ENCODE peak calls at places on chromosomes 6 and 20, in six cellular contexts. One of them, this sample, is unnamed.

GRCh38 chr6:43171284-43172126 is 436 bp downstream of the SRF start:
- DNase-seq in stromal cell of bone marrow: no peak
- DNase-seq in activated naive CD8-positive, alpha-beta T cell treated with anti-CD3 and anti-CD28 coated beads, Interleukin-2, amount 50 U/mL, for 24 hours: peak
- DNase-seq in activated CD4-positive, alpha-beta memory T cell treated with anti-CD3 and anti-CD28 coated beads, Interleukin-2, amount 10 ng/mL, durations not matched to agents 7 days and 5 days: peak
- DNase-seq in lung microvascular endothelial cell: no peak
- DNase-seq in NCI-H2029 treated with DMSO at 0.1 percent for 48 hours: no peak
- DNase-seq in this sample: no peak

GRCh38 chr20:63567382-63568169 is 6.5 kb downstream of the HELZ2 start:
- DNase-seq in stromal cell of bone marrow: no peak
- DNase-seq in activated naive CD8-positive, alpha-beta T cell treated with anti-CD3 and anti-CD28 coated beads, Interleukin-2, amount 50 U/mL, for 24 hours: peak
- DNase-seq in activated CD4-positive, alpha-beta memory T cell treated with anti-CD3 and anti-CD28 coated beads, Interleukin-2, amount 10 ng/mL, durations not matched to agents 7 days and 5 days: peak
- DNase-seq in lung microvascular endothelial cell: peak
- DNase-seq in NCI-H2029 treated with DMSO at 0.1 percent for 48 hours: no peak
- DNase-seq in this sample: no peak

GRCh38 chr6:16105874-16106273 is 23.0 kb upstream of the MYLIP start:
- DNase-seq in stromal cell of bone marrow: peak
- DNase-seq in activated naive CD8-positive, alpha-beta T cell treated with anti-CD3 and anti-CD28 coated beads, Interleukin-2, amount 50 U/mL, for 24 hours: no peak
- DNase-seq in activated CD4-positive, alpha-beta memory T cell treated with anti-CD3 and anti-CD28 coated beads, Interleukin-2, amount 10 ng/mL, durations not matched to agents 7 days and 5 days: no peak
- DNase-seq in lung microvascular endothelial cell: no peak
- DNase-seq in NCI-H2029 treated with DMSO at 0.1 percent for 48 hours: no peak
- DNase-seq in this sample: no peak

GRCh38 chr20:56458227-56458821 is 10.1 kb upstream of the RTF2 start:
- DNase-seq in stromal cell of bone marrow: no peak
- DNase-seq in activated naive CD8-positive, alpha-beta T cell treated with anti-CD3 and anti-CD28 coated beads, Interleukin-2, amount 50 U/mL, for 24 hours: no peak
- DNase-seq in activated CD4-positive, alpha-beta memory T cell treated with anti-CD3 and anti-CD28 coated beads, Interleukin-2, amount 10 ng/mL, durations not matched to agents 7 days and 5 days: no peak
- DNase-seq in lung microvascular endothelial cell: no peak
- DNase-seq in NCI-H2029 treated with DMSO at 0.1 percent for 48 hours: no peak
- DNase-seq in this sample: no peak

GRCh38 chr6:2111162-2111677 is 134.2 kb downstream of the GMDS start:
- DNase-seq in stromal cell of bone marrow: peak
- DNase-seq in activated naive CD8-positive, alpha-beta T cell treated with anti-CD3 and anti-CD28 coated beads, Interleukin-2, amount 50 U/mL, for 24 hours: no peak
- DNase-seq in activated CD4-positive, alpha-beta memory T cell treated with anti-CD3 and anti-CD28 coated beads, Interleukin-2, amount 10 ng/mL, durations not matched to agents 7 days and 5 days: no peak
- DNase-seq in lung microvascular endothelial cell: peak
- DNase-seq in NCI-H2029 treated with DMSO at 0.1 percent for 48 hours: no peak
- DNase-seq in this sample: no peak

GRCh38 chr6:33599413-33599911 is 19.4 kb upstream of the BAK1 start:
- DNase-seq in stromal cell of bone marrow: no peak
- DNase-seq in activated naive CD8-positive, alpha-beta T cell treated with anti-CD3 and anti-CD28 coated beads, Interleukin-2, amount 50 U/mL, for 24 hours: no peak
- DNase-seq in activated CD4-positive, alpha-beta memory T cell treated with anti-CD3 and anti-CD28 coated beads, Interleukin-2, amount 10 ng/mL, durations not matched to agents 7 days and 5 days: no peak
- DNase-seq in lung microvascular endothelial cell: peak
- DNase-seq in NCI-H2029 treated with DMSO at 0.1 percent for 48 hours: peak
- DNase-seq in this sample: no peak

GRCh38 chr6:17820055-17820454 is 113.3 kb upstream of the NUP153 start:
- DNase-seq in stromal cell of bone marrow: no peak
- DNase-seq in activated naive CD8-positive, alpha-beta T cell treated with anti-CD3 and anti-CD28 coated beads, Interleukin-2, amount 50 U/mL, for 24 hours: no peak
- DNase-seq in activated CD4-positive, alpha-beta memory T cell treated with anti-CD3 and anti-CD28 coated beads, Interleukin-2, amount 10 ng/mL, durations not matched to agents 7 days and 5 days: no peak
- DNase-seq in lung microvascular endothelial cell: no peak
- DNase-seq in NCI-H2029 treated with DMSO at 0.1 percent for 48 hours: no peak
- DNase-seq in this sample: no peak

GRCh38 chr20:63945921-63946920 is 10.0 kb downstream of the UCKL1 start:
- DNase-seq in stromal cell of bone marrow: no peak
- DNase-seq in activated naive CD8-positive, alpha-beta T cell treated with anti-CD3 and anti-CD28 coated beads, Interleukin-2, amount 50 U/mL, for 24 hours: no peak
- DNase-seq in activated CD4-positive, alpha-beta memory T cell treated with anti-CD3 and anti-CD28 coated beads, Interleukin-2, amount 10 ng/mL, durations not matched to agents 7 days and 5 days: no peak
- DNase-seq in lung microvascular endothelial cell: no peak
- DNase-seq in NCI-H2029 treated with DMSO at 0.1 percent for 48 hours: no peak
- DNase-seq in this sample: no peak

GRCh38 chr6:28537509-28538140 is 11.9 kb downstream of the GPX5 start:
- DNase-seq in stromal cell of bone marrow: no peak
- DNase-seq in activated naive CD8-positive, alpha-beta T cell treated with anti-CD3 and anti-CD28 coated beads, Interleukin-2, amount 50 U/mL, for 24 hours: peak
- DNase-seq in activated CD4-positive, alpha-beta memory T cell treated with anti-CD3 and anti-CD28 coated beads, Interleukin-2, amount 10 ng/mL, durations not matched to agents 7 days and 5 days: no peak
- DNase-seq in lung microvascular endothelial cell: no peak
- DNase-seq in NCI-H2029 treated with DMSO at 0.1 percent for 48 hours: no peak
- DNase-seq in this sample: no peak

GRCh38 chr6:72813807-72814596 is 192.1 kb downstream of the KCNQ5 start:
- DNase-seq in stromal cell of bone marrow: no peak
- DNase-seq in activated naive CD8-positive, alpha-beta T cell treated with anti-CD3 and anti-CD28 coated beads, Interleukin-2, amount 50 U/mL, for 24 hours: no peak
- DNase-seq in activated CD4-positive, alpha-beta memory T cell treated with anti-CD3 and anti-CD28 coated beads, Interleukin-2, amount 10 ng/mL, durations not matched to agents 7 days and 5 days: no peak
- DNase-seq in lung microvascular endothelial cell: no peak
- DNase-seq in NCI-H2029 treated with DMSO at 0.1 percent for 48 hours: no peak
- DNase-seq in this sample: no peak

GRCh38 chr20:54173653-54174451 is at the start of gene CYP24A1:
- DNase-seq in stromal cell of bone marrow: no peak
- DNase-seq in activated naive CD8-positive, alpha-beta T cell treated with anti-CD3 and anti-CD28 coated beads, Interleukin-2, amount 50 U/mL, for 24 hours: no peak
- DNase-seq in activated CD4-positive, alpha-beta memory T cell treated with anti-CD3 and anti-CD28 coated beads, Interleukin-2, amount 10 ng/mL, durations not matched to agents 7 days and 5 days: no peak
- DNase-seq in lung microvascular endothelial cell: no peak
- DNase-seq in NCI-H2029 treated with DMSO at 0.1 percent for 48 hours: no peak
- DNase-seq in this sample: no peak

GRCh38 chr20:11754451-11754850 is 163.2 kb upstream of the BTBD3 start:
- DNase-seq in stromal cell of bone marrow: no peak
- DNase-seq in activated naive CD8-positive, alpha-beta T cell treated with anti-CD3 and anti-CD28 coated beads, Interleukin-2, amount 50 U/mL, for 24 hours: no peak
- DNase-seq in activated CD4-positive, alpha-beta memory T cell treated with anti-CD3 and anti-CD28 coated beads, Interleukin-2, amount 10 ng/mL, durations not matched to agents 7 days and 5 days: no peak
- DNase-seq in lung microvascular endothelial cell: peak
- DNase-seq in NCI-H2029 treated with DMSO at 0.1 percent for 48 hours: peak
- DNase-seq in this sample: peak

GRCh38 chr20:57622579-57623381 is 2.6 kb upstream of the ZBP1 start:
- DNase-seq in stromal cell of bone marrow: no peak
- DNase-seq in activated naive CD8-positive, alpha-beta T cell treated with anti-CD3 and anti-CD28 coated beads, Interleukin-2, amount 50 U/mL, for 24 hours: peak
- DNase-seq in activated CD4-positive, alpha-beta memory T cell treated with anti-CD3 and anti-CD28 coated beads, Interleukin-2, amount 10 ng/mL, durations not matched to agents 7 days and 5 days: peak
- DNase-seq in lung microvascular endothelial cell: peak
- DNase-seq in NCI-H2029 treated with DMSO at 0.1 percent for 48 hours: peak
- DNase-seq in this sample: peak

GRCh38 chr6:142026471-142026870 is 106.3 kb upstream of the GJE1 start:
- DNase-seq in stromal cell of bone marrow: no peak
- DNase-seq in activated naive CD8-positive, alpha-beta T cell treated with anti-CD3 and anti-CD28 coated beads, Interleukin-2, amount 50 U/mL, for 24 hours: no peak
- DNase-seq in activated CD4-positive, alpha-beta memory T cell treated with anti-CD3 and anti-CD28 coated beads, Interleukin-2, amount 10 ng/mL, durations not matched to agents 7 days and 5 days: no peak
- DNase-seq in lung microvascular endothelial cell: no peak
- DNase-seq in NCI-H2029 treated with DMSO at 0.1 percent for 48 hours: no peak
- DNase-seq in this sample: no peak

GRCh38 chr20:2292711-2293110 is 3.1 kb upstream of the TGM3 start:
- DNase-seq in stromal cell of bone marrow: peak
- DNase-seq in activated naive CD8-positive, alpha-beta T cell treated with anti-CD3 and anti-CD28 coated beads, Interleukin-2, amount 50 U/mL, for 24 hours: no peak
- DNase-seq in activated CD4-positive, alpha-beta memory T cell treated with anti-CD3 and anti-CD28 coated beads, Interleukin-2, amount 10 ng/mL, durations not matched to agents 7 days and 5 days: no peak
- DNase-seq in lung microvascular endothelial cell: no peak
- DNase-seq in NCI-H2029 treated with DMSO at 0.1 percent for 48 hours: no peak
- DNase-seq in this sample: no peak

GRCh38 chr20:46127396-46128010 is 9.4 kb downstream of the CD40 start:
- DNase-seq in stromal cell of bone marrow: no peak
- DNase-seq in activated naive CD8-positive, alpha-beta T cell treated with anti-CD3 and anti-CD28 coated beads, Interleukin-2, amount 50 U/mL, for 24 hours: no peak
- DNase-seq in activated CD4-positive, alpha-beta memory T cell treated with anti-CD3 and anti-CD28 coated beads, Interleukin-2, amount 10 ng/mL, durations not matched to agents 7 days and 5 days: no peak
- DNase-seq in lung microvascular endothelial cell: no peak
- DNase-seq in NCI-H2029 treated with DMSO at 0.1 percent for 48 hours: no peak
- DNase-seq in this sample: no peak

GRCh38 chr6:166540631-166541331 is 45.7 kb downstream of the RAMACL start:
- DNase-seq in stromal cell of bone marrow: no peak
- DNase-seq in activated naive CD8-positive, alpha-beta T cell treated with anti-CD3 and anti-CD28 coated beads, Interleukin-2, amount 50 U/mL, for 24 hours: peak
- DNase-seq in activated CD4-positive, alpha-beta memory T cell treated with anti-CD3 and anti-CD28 coated beads, Interleukin-2, amount 10 ng/mL, durations not matched to agents 7 days and 5 days: peak
- DNase-seq in lung microvascular endothelial cell: peak
- DNase-seq in NCI-H2029 treated with DMSO at 0.1 percent for 48 hours: no peak
- DNase-seq in this sample: no peak

GRCh38 chr20:3998998-3999397 is 16.4 kb downstream of the RNF24 start:
- DNase-seq in stromal cell of bone marrow: no peak
- DNase-seq in activated naive CD8-positive, alpha-beta T cell treated with anti-CD3 and anti-CD28 coated beads, Interleukin-2, amount 50 U/mL, for 24 hours: no peak
- DNase-seq in activated CD4-positive, alpha-beta memory T cell treated with anti-CD3 and anti-CD28 coated beads, Interleukin-2, amount 10 ng/mL, durations not matched to agents 7 days and 5 days: no peak
- DNase-seq in lung microvascular endothelial cell: no peak
- DNase-seq in NCI-H2029 treated with DMSO at 0.1 percent for 48 hours: no peak
- DNase-seq in this sample: no peak

GRCh38 chr6:14635195-14635594 is 517.6 kb downstream of the CD83 start:
- DNase-seq in stromal cell of bone marrow: no peak
- DNase-seq in activated naive CD8-positive, alpha-beta T cell treated with anti-CD3 and anti-CD28 coated beads, Interleukin-2, amount 50 U/mL, for 24 hours: peak
- DNase-seq in activated CD4-positive, alpha-beta memory T cell treated with anti-CD3 and anti-CD28 coated beads, Interleukin-2, amount 10 ng/mL, durations not matched to agents 7 days and 5 days: peak
- DNase-seq in lung microvascular endothelial cell: no peak
- DNase-seq in NCI-H2029 treated with DMSO at 0.1 percent for 48 hours: no peak
- DNase-seq in this sample: no peak

GRCh38 chr20:16035576-16035975 is 537.7 kb downstream of the KIF16B start:
- DNase-seq in stromal cell of bone marrow: no peak
- DNase-seq in activated naive CD8-positive, alpha-beta T cell treated with anti-CD3 and anti-CD28 coated beads, Interleukin-2, amount 50 U/mL, for 24 hours: no peak
- DNase-seq in activated CD4-positive, alpha-beta memory T cell treated with anti-CD3 and anti-CD28 coated beads, Interleukin-2, amount 10 ng/mL, durations not matched to agents 7 days and 5 days: no peak
- DNase-seq in lung microvascular endothelial cell: no peak
- DNase-seq in NCI-H2029 treated with DMSO at 0.1 percent for 48 hours: no peak
- DNase-seq in this sample: no peak

GRCh38 chr6:106488494-106489369 is 128.2 kb downstream of the CRYBG1 start:
- DNase-seq in stromal cell of bone marrow: no peak
- DNase-seq in activated naive CD8-positive, alpha-beta T cell treated with anti-CD3 and anti-CD28 coated beads, Interleukin-2, amount 50 U/mL, for 24 hours: no peak
- DNase-seq in activated CD4-positive, alpha-beta memory T cell treated with anti-CD3 and anti-CD28 coated beads, Interleukin-2, amount 10 ng/mL, durations not matched to agents 7 days and 5 days: no peak
- DNase-seq in lung microvascular endothelial cell: peak
- DNase-seq in NCI-H2029 treated with DMSO at 0.1 percent for 48 hours: no peak
- DNase-seq in this sample: no peak

GRCh38 chr6:95574811-95575210 is 2.5 kb upstream of the MANEA start:
- DNase-seq in stromal cell of bone marrow: peak
- DNase-seq in activated naive CD8-positive, alpha-beta T cell treated with anti-CD3 and anti-CD28 coated beads, Interleukin-2, amount 50 U/mL, for 24 hours: no peak
- DNase-seq in activated CD4-positive, alpha-beta memory T cell treated with anti-CD3 and anti-CD28 coated beads, Interleukin-2, amount 10 ng/mL, durations not matched to agents 7 days and 5 days: no peak
- DNase-seq in lung microvascular endothelial cell: no peak
- DNase-seq in NCI-H2029 treated with DMSO at 0.1 percent for 48 hours: no peak
- DNase-seq in this sample: peak